ENCODE peak calls at places on chromosomes 4 and X, in five cellular contexts. V is left lung, N is neural crest cell, K is mammary epithelial cell, M is choroid plexus epithelial cell. B is an unnamed sample.

GRCh38 chr4:8427761-8428287 is 12.7 kb downstream of the ACOX3 start:
- DNase-seq in N (no peak), K (peak; percentile 53), V (no peak), M (peak; percentile 52), B (no peak)

GRCh38 chrX:107551546-107551945 is 76.8 kb upstream of the PRPS1 start:
- DNase-seq in V (peak; percentile 49), N (no peak), M (no peak), K (no peak), B (no peak)

GRCh38 chr4:78951862-78952472 is 12.7 kb upstream of the PAQR3 start:
- DNase-seq in V (no peak), M (peak; percentile 68), N (peak; percentile 44), K (peak; percentile 23), B (no peak)

GRCh38 chr4:139311909-139312308 is 9.6 kb upstream of the NDUFC1 start:
- DNase-seq in K (no peak), N (no peak), M (peak; percentile 18), V (no peak), B (no peak)

GRCh38 chrX:15930585-15930984 is 76.0 kb upstream of the AP1S2 start:
- DNase-seq in K (peak; percentile 45), M (peak; percentile 54), V (no peak), N (no peak), B (no peak)

GRCh38 chr4:185304944-185305690 is 90.6 kb downstream of the LRP2BP start:
- DNase-seq in K (peak; percentile 26), N (no peak), V (peak; percentile 63), M (peak; percentile 41), B (no peak)

GRCh38 chr4:5784960-5785611 is 74.1 kb downstream of the EVC start:
- DNase-seq in V (no peak), N (no peak), M (no peak), K (no peak), B (no peak)

GRCh38 chrX:154459843-154460242 is 1.8 kb downstream of the PLXNA3 start:
- DNase-seq in M (no peak), K (no peak), N (no peak), V (no peak), B (no peak)

GRCh38 chrX:42752730-42753129 is 25.2 kb downstream of the PPP1R2C start:
- DNase-seq in V (no peak), K (no peak), N (no peak), M (no peak), B (no peak)

GRCh38 chrX:155857561-155857960 is 23.6 kb upstream of the VAMP7 start:
- DNase-seq in M (peak; percentile 11), N (no peak), K (no peak), V (no peak), B (no peak)

GRCh38 chrX:72620550-72621145 is 48.0 kb upstream of the HDAC8 start:
- DNase-seq in M (peak; percentile 93), V (peak; percentile 41), K (peak; percentile 77), N (no peak), B (no peak)

GRCh38 chrX:48971325-48972213 is at the start of gene KCND1:
- DNase-seq in M (peak; percentile 57), V (peak; percentile 50), K (no peak), N (no peak), B (peak; percentile 31)

GRCh38 chrX:150062292-150063137 is 124.2 kb upstream of the EOLA2 start:
- DNase-seq in V (no peak), N (no peak), M (peak; percentile 44), K (no peak), B (no peak)

GRCh38 chr4:17094209-17094608 is 195.8 kb upstream of the LDB2 start:
- DNase-seq in N (no peak), V (no peak), M (peak; percentile 13), K (no peak), B (no peak)

GRCh38 chrX:133570549-133570948 is 155.3 kb upstream of the GPC4 start:
- DNase-seq in K (peak; percentile 27), N (no peak), M (no peak), V (no peak), B (no peak)

GRCh38 chrX:27680726-27681125 is 90.6 kb downstream of the DCAF8L2 start:
- DNase-seq in K (peak; percentile 5), N (no peak), M (peak; percentile 66), V (no peak), B (no peak)

GRCh38 chrX:54357414-54358377 is at the start of gene WNK3:
- DNase-seq in V (peak; percentile 68), M (peak; percentile 85), N (peak; percentile 67), K (peak; percentile 32), B (peak; percentile 71)

DNA sequence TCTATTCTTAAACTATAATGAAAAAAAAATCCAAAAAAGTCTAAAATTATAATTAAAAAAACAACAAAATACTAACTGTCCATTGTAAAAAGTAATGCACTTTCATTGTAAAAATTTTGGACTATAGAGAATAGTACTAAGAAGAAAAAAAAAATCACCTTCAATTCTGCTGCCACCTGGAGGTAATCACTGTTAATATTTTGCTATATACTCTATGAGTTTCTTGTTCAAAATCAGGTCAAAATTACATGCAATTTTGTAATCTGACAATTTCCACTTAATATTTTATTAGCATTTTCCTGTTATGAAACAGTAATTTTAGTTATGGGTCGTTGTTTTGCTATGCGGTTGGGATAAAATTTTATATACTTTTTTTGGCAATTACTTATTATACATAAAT is 62.0 kb downstream of the HTT start:
- DNase-seq in K (no peak), N (no peak), M (peak; percentile 61), V (no peak), B (no peak)
- TF ChIP-seq CTCF in K (peak; percentile 9), N (no peak), M (peak; percentile 36), V (peak; percentile 23), B (peak; percentile 34)

GRCh38 chr4:1766336-1767057 is 26.6 kb upstream of the FGFR3 start:
- DNase-seq in M (no peak), V (no peak), K (no peak), N (peak; percentile 52), B (no peak)
- TF ChIP-seq CTCF in M (no peak), V (no peak), K (no peak), N (no peak), B (no peak)

GRCh38 chrX:19535481-19535880 is 20.2 kb upstream of the MAP3K15 start:
- DNase-seq in K (no peak), N (no peak), M (peak; percentile 57), V (no peak), B (no peak)
- TF ChIP-seq CTCF in K (peak; percentile 13), N (peak; percentile 53), M (peak; percentile 58), V (no peak), B (peak; percentile 53)

GRCh38 chrX:134761788-134762187 is 103.5 kb upstream of the PLAC1 start:
- DNase-seq in V (no peak), N (no peak), K (no peak), M (peak; percentile 50), B (no peak)
- TF ChIP-seq CTCF in V (no peak), N (peak; percentile 44), K (no peak), M (peak; percentile 63), B (peak; percentile 33)

GRCh38 chr4:73596001-73596400 is 24.2 kb downstream of the RASSF6 start:
- DNase-seq in V (no peak), K (no peak), M (no peak), N (no peak), B (no peak)
- TF ChIP-seq CTCF in V (no peak), K (no peak), M (no peak), N (no peak), B (no peak)

GRCh38 chr4:99047710-99048109 is 40.9 kb downstream of the ADH5 start:
- DNase-seq in M (no peak), N (no peak), V (no peak), K (no peak), B (no peak)
- TF ChIP-seq CTCF in M (peak; percentile 21), N (peak; percentile 26), V (no peak), K (no peak), B (no peak)

DNA sequence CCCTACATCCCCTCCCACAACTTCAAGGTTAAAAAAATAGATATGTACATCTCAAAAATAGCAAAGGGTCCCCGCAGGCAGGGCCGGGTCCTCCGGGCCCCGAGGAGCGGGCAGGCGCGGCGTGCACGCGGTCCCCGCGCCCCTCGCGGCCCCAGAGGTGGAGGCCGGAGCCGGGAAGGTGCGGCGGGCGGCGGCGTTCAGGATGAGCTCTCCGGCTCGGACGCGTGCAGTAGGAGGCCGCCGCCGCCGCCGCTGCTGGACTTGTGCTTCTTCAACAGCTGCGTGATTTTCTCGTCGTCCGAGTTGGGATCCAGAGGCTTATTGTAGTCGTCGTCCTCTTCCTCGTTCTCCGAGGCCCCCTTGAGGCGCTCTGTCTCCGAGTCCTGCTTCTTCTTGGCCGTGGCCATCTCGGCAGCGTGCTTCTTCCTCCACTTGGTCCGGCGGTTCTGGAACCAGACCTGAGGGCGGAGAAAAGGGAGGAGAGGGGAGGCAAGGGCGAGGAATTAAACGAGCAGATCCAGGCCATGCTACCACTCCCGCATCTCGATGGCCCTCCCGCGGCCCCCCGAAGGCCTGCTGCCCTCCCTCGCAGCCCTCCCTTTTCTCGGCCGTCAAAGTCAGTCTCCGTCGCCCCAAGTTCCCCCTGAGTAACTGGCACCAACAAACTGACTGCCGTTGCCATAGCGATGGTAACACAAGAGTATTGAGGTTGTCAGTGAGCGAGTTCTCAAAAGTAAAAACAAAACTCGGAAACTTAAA is 5.8 kb downstream of the NKX6-1 start:
- DNase-seq in M (no peak), V (no peak), K (no peak), N (peak; percentile 56), B (no peak)
- TF ChIP-seq CTCF in M (peak; percentile 23), V (no peak), K (no peak), N (peak; percentile 37), B (no peak)

DNA sequence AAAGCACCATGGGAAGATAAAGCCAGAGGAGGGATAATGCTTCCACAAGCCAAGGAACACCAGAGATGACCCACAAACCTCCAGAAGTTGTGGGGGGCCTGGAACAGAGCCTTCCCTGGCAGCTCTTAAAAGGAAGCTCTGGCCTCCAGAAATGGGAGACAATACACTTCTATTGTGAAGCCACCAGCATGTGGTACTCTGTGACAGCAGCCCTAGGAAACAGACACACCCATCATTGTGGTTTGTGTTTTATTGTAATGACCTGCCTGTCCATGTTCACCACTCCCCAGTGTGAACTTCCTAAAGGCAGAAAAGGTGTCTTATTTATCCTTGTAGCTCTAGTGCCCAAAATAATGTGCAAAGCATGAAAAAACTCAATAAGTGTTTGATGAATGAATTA is 264.1 kb upstream of the GATB start:
- DNase-seq in N (no peak), K (no peak), M (no peak), V (no peak), B (no peak)
- TF ChIP-seq CTCF in N (no peak), K (no peak), M (no peak), V (no peak), B (no peak)

GRCh38 chr4:26084414-26084813 is 170.4 kb downstream of the SMIM20 start:
- DNase-seq in N (no peak), K (no peak), M (no peak), V (no peak), B (no peak)
- TF ChIP-seq CTCF in N (no peak), K (no peak), M (peak; percentile 13), V (no peak), B (no peak)

B was measured in progenitor cell of endocrine pancreas.